ENCODE peak calls at places on chromosomes 6 and 20, in four cellular contexts. N is IMR-90, A is GM12878, Z is K562. B is an unnamed sample.

GRCh38 chr6:132198040-132198439 is 203.2 kb downstream of the MOXD1 start:
- DNase-seq in A (no peak), Z (no peak), N (no peak), B (no peak)

GRCh38 chr20:1402149-1402548 is 9.3 kb upstream of the FKBP1A start:
- DNase-seq in Z (no peak), A (no peak), N (peak), B (no peak)

GRCh38 chr20:21237956-21238355 is 65.2 kb upstream of the XRN2 start:
- DNase-seq in N (peak), A (no peak), Z (no peak), B (no peak)

GRCh38 chr6:47235964-47236760 is 73.5 kb downstream of the TNFRSF21 start:
- DNase-seq in N (no peak), Z (peak), A (no peak), B (no peak)

GRCh38 chr6:135722182-135722581 is 129.3 kb upstream of the PDE7B start:
- DNase-seq in N (peak), A (no peak), Z (no peak), B (peak)

GRCh38 chr6:130647221-130647620 is 180.0 kb upstream of the SMLR1 start:
- DNase-seq in N (no peak), A (no peak), Z (no peak), B (no peak)

GRCh38 chr6:126041516-126042447 is 55.4 kb downstream of the TRMT11 start:
- DNase-seq in Z (no peak), N (peak), A (no peak), B (peak)

GRCh38 chr20:40860487-40860902 is 168.1 kb upstream of the TOP1 start:
- DNase-seq in A (no peak), N (peak), Z (no peak), B (no peak)

GRCh38 chr6:74656442-74656841 is 549.4 kb downstream of the COL12A1 start:
- DNase-seq in N (no peak), Z (no peak), A (no peak), B (no peak)

GRCh38 chr20:46324379-46324778 is 16.1 kb upstream of the CDH22 start:
- DNase-seq in N (no peak), Z (no peak), A (no peak), B (no peak)

GRCh38 chr6:156780117-156780641 is 3.0 kb downstream of the ARID1B start:
- DNase-seq in Z (peak), A (peak), N (peak), B (peak)

GRCh38 chr6:156783958-156784357 is 6.8 kb downstream of the ARID1B start:
- DNase-seq in A (no peak), N (no peak), Z (no peak), B (no peak)

GRCh38 chr6:156781882-156782631 is 4.9 kb downstream of the ARID1B start:
- DNase-seq in A (no peak), Z (no peak), N (no peak), B (peak)

GRCh38 chr6:156780962-156781705 is 4.0 kb downstream of the ARID1B start:
- DNase-seq in N (no peak), A (no peak), Z (no peak), B (no peak)

DNA sequence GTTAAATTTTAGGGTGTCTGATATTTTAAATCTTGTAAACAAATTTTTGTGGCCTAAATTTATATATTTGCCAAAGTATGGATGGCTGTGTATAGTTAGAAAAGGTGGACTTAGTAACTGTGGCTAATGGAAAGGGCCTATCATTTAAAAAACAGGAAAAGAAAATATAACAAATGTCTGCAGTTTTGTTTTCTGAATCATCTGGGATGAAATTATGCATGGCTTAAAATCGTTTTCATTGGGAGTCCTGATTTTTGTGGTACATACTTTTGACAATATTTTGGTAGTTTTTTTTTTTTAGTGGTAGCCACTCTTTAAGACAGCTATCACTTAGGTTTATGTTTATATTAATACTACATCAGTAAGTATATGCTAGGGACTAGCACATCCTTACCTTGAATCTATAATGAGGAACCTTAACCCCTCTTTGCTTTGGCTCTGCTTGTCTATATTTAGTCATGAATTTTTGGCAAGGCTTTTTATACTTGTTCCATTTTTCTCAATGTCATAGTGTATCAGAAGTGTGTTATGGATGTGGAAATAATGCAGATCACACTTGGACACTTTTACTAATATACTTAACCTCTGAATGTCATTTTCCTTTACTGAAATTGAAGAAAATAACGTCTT is 5.6 kb downstream of the ARID1B start:
- DNase-seq in A (no peak), N (no peak), Z (no peak), B (peak)
- H3K4me3 ChIP-seq in A (peak), N (no peak), Z (peak), B (no peak)

GRCh38 chr20:51935003-51935358 is 132.7 kb upstream of the SALL4 start:
- DNase-seq in N (no peak), A (no peak), Z (no peak), B (no peak)
- H3K27ac ChIP-seq in N (no peak), A (no peak), Z (no peak), B (peak)

GRCh38 chr20:51579137-51579536 is 36.6 kb upstream of the NFATC2 start:
- DNase-seq in A (no peak), N (peak), Z (no peak), B (no peak)
- TF ChIP-seq FOS in A (no peak), N (no peak), Z (no peak), B (no peak)

GRCh38 chr20:50381771-50382593 is 128.2 kb upstream of the PTPN1 start:
- DNase-seq in A (peak), Z (no peak), N (no peak), B (peak)
- H3K4me3 ChIP-seq in A (no peak), Z (no peak), N (no peak), B (no peak)

GRCh38 chr6:170451762-170452651 is 101.1 kb downstream of the PSMB1 start:
- DNase-seq in N (no peak), A (no peak), Z (no peak), B (no peak)
- H3K27ac ChIP-seq in N (no peak), A (no peak), Z (no peak), B (no peak)

GRCh38 chr20:36086767-36087166 is 67.8 kb upstream of the EPB41L1 start:
- DNase-seq in Z (peak), A (no peak), N (no peak), B (no peak)

GRCh38 chr20:36082516-36082915 is 72.0 kb upstream of the EPB41L1 start:
- DNase-seq in Z (no peak), N (no peak), A (no peak), B (no peak)

GRCh38 chr20:36084356-36084755 is 70.2 kb upstream of the EPB41L1 start:
- DNase-seq in N (no peak), Z (no peak), A (no peak), B (no peak)

GRCh38 chr20:36085686-36086267 is 68.8 kb upstream of the EPB41L1 start:
- DNase-seq in Z (peak), N (peak), A (no peak), B (no peak)

GRCh38 chr20:36084897-36085617 is 69.5 kb upstream of the EPB41L1 start:
- DNase-seq in Z (peak), N (no peak), A (no peak), B (no peak)
- TF ChIP-seq FOS in Z (no peak), N (no peak), A (no peak), B (no peak)